ENCODE peak calls at places on chromosomes 6 and 20, in ten cellular contexts. P is cardiac muscle cell; K is HTR-8/SVneo; X is CD4-positive, CD25-positive, alpha-beta regulatory T cell; I is HCEC 1CT; M is CD8-positive, alpha-beta memory T cell; V is AG08395; F is small intestine; G is activated CD4-positive, CD25-positive, alpha-beta regulatory T cell treated with anti-CD3 and anti-CD28 coated beads, Interleukin-2, amount 50 U/mL, for 72 hours; N is MCF 10A. H is an unnamed sample.
A peak's percentile ranks its signal among the peaks of the same experiment; 100 is the strongest.

GRCh38 chr6:83904395-83904794 is 44.9 kb downstream of the CYB5R4 start:
- DNase-seq in P (no peak), K (no peak), X (no peak), I (no peak), M (no peak), V (no peak), F (no peak), G (no peak), N (no peak), H (no peak)

GRCh38 chr20:6993016-6993415 is 225.5 kb downstream of the BMP2 start:
- DNase-seq in P (no peak), K (no peak), X (no peak), I (no peak), M (no peak), V (no peak), F (no peak), G (no peak), N (peak; percentile 91), H (no peak)

GRCh38 chr6:109075934-109076333 is 18.7 kb downstream of the SESN1 start:
- DNase-seq in P (no peak), K (no peak), X (no peak), I (peak; percentile 65), M (no peak), V (peak; percentile 78), F (no peak), G (no peak), N (no peak), H (no peak)

GRCh38 chr6:13763740-13764381 is 50.5 kb downstream of the MCUR1 start:
- DNase-seq in P (no peak), K (no peak), X (no peak), I (no peak), M (no peak), V (no peak), F (no peak), G (no peak), N (no peak), H (no peak)

GRCh38 chr6:21085643-21086042 is 507.9 kb upstream of the SOX4 start:
- DNase-seq in P (no peak), K (no peak), X (no peak), I (no peak), M (no peak), V (no peak), F (no peak), G (no peak), N (no peak), H (no peak)

GRCh38 chr6:160254467-160255312 is 3.9 kb downstream of the SLC22A2 start:
- DNase-seq in P (no peak), K (no peak), X (no peak), I (no peak), M (no peak), V (no peak), F (peak; percentile 96), G (no peak), N (peak; percentile 47), H (peak; percentile 86)

GRCh38 chr20:18388860-18389259 is 78.0 kb downstream of the DZANK1 start:
- DNase-seq in P (peak; percentile 75), K (peak; percentile 50), X (no peak), I (peak; percentile 78), M (no peak), V (peak; percentile 35), F (peak; percentile 55), G (no peak), N (peak; percentile 28), H (peak; percentile 51)

GRCh38 chr20:7346562-7346961 is 579.1 kb downstream of the BMP2 start:
- DNase-seq in P (no peak), K (no peak), X (no peak), I (no peak), M (no peak), V (no peak), F (no peak), G (no peak), N (peak; percentile 88), H (no peak)

GRCh38 chr6:134178230-134179044 is 126.0 kb upstream of the SLC2A12 start:
- DNase-seq in P (peak; percentile 97), K (peak; percentile 85), X (peak; percentile 74), I (peak; percentile 96), M (peak; percentile 88), V (peak; percentile 86), F (peak; percentile 96), G (peak; percentile 66), N (peak; percentile 91), H (peak; percentile 94)

GRCh38 chr20:44494266-44494665 is 18.6 kb downstream of the TTPAL start:
- DNase-seq in P (no peak), K (no peak), X (no peak), I (peak; percentile 94), M (no peak), V (peak; percentile 53), F (no peak), G (no peak), N (peak; percentile 47), H (no peak)

GRCh38 chr6:169263836-169264608 is 10.4 kb upstream of the THBS2 start:
- DNase-seq in P (peak; percentile 77), K (no peak), X (no peak), I (no peak), M (no peak), V (peak; percentile 75), F (no peak), G (no peak), N (peak; percentile 81), H (peak; percentile 29)